ENCODE peak calls at places on chromosomes 4 and X, in five cellular contexts. One of them, this sample, is unnamed.

GRCh38 chrX:87578978-87579377 is 61.4 kb downstream of the KLHL4 start:
- DNase-seq in endodermal cell: no peak
- DNase-seq in CD8-positive, alpha-beta T cell: no peak
- DNase-seq in lower lobe of right lung: no peak
- DNase-seq in GM12865: no peak
- DNase-seq in this sample: no peak

GRCh38 chr4:34258176-34258575 is 1986.1 kb downstream of the ARAP2 start:
- DNase-seq in endodermal cell: no peak
- DNase-seq in CD8-positive, alpha-beta T cell: no peak
- DNase-seq in lower lobe of right lung: no peak
- DNase-seq in GM12865: no peak
- DNase-seq in this sample: no peak

GRCh38 chr4:100694467-100694866 is 176.6 kb upstream of the EMCN start:
- DNase-seq in endodermal cell: no peak
- DNase-seq in CD8-positive, alpha-beta T cell: no peak
- DNase-seq in lower lobe of right lung: no peak
- DNase-seq in GM12865: no peak
- DNase-seq in this sample: no peak

GRCh38 chrX:55710701-55711100 is 6.8 kb upstream of the RRAGB start:
- DNase-seq in endodermal cell: no peak
- DNase-seq in CD8-positive, alpha-beta T cell: no peak
- DNase-seq in lower lobe of right lung: no peak
- DNase-seq in GM12865: no peak
- DNase-seq in this sample: no peak

GRCh38 chr4:168274871-168275270 is 43.7 kb downstream of the DDX60 start:
- DNase-seq in endodermal cell: no peak
- DNase-seq in CD8-positive, alpha-beta T cell: no peak
- DNase-seq in lower lobe of right lung: no peak
- DNase-seq in GM12865: no peak
- DNase-seq in this sample: no peak

GRCh38 chr4:182807346-182807745 is 109.8 kb downstream of the DCTD start:
- DNase-seq in endodermal cell: no peak
- DNase-seq in CD8-positive, alpha-beta T cell: no peak
- DNase-seq in lower lobe of right lung: no peak
- DNase-seq in GM12865: no peak
- DNase-seq in this sample: no peak

GRCh38 chr4:2302387-2303119 is 40.6 kb upstream of the MXD4 start:
- DNase-seq in endodermal cell: peak; percentile 39
- DNase-seq in CD8-positive, alpha-beta T cell: no peak
- DNase-seq in lower lobe of right lung: no peak
- DNase-seq in GM12865: no peak
- DNase-seq in this sample: no peak

GRCh38 chr4:179415842-179416223 is 1973.6 kb upstream of the AGA start:
- DNase-seq in endodermal cell: no peak
- DNase-seq in CD8-positive, alpha-beta T cell: no peak
- DNase-seq in lower lobe of right lung: no peak
- DNase-seq in GM12865: no peak
- DNase-seq in this sample: no peak

GRCh38 chrX:40090050-40090804 is 7.5 kb downstream of the BCOR start:
- DNase-seq in endodermal cell: peak; percentile 86
- DNase-seq in CD8-positive, alpha-beta T cell: no peak
- DNase-seq in lower lobe of right lung: peak; percentile 54
- DNase-seq in GM12865: no peak
- DNase-seq in this sample: no peak

GRCh38 chrX:57595381-57595811 is 3.6 kb downstream of the ZXDB start:
- DNase-seq in endodermal cell: no peak
- DNase-seq in CD8-positive, alpha-beta T cell: no peak
- DNase-seq in lower lobe of right lung: no peak
- DNase-seq in GM12865: peak; percentile 16
- DNase-seq in this sample: peak; percentile 36

GRCh38 chrX:33045245-33045644 is 166.1 kb downstream of the DMD start:
- DNase-seq in endodermal cell: no peak
- DNase-seq in CD8-positive, alpha-beta T cell: no peak
- DNase-seq in lower lobe of right lung: no peak
- DNase-seq in GM12865: no peak
- DNase-seq in this sample: no peak

GRCh38 chr4:54959656-54960055 is 165.7 kb downstream of the KDR start:
- DNase-seq in endodermal cell: no peak
- DNase-seq in CD8-positive, alpha-beta T cell: no peak
- DNase-seq in lower lobe of right lung: no peak
- DNase-seq in GM12865: no peak
- DNase-seq in this sample: peak; percentile 87

GRCh38 chrX:130543603-130544002 is 141.8 kb downstream of the RBMX2 start:
- DNase-seq in endodermal cell: no peak
- DNase-seq in CD8-positive, alpha-beta T cell: no peak
- DNase-seq in lower lobe of right lung: no peak
- DNase-seq in GM12865: no peak
- DNase-seq in this sample: no peak

GRCh38 chr4:142913461-142914030 is 67.4 kb upstream of the INPP4B start:
- DNase-seq in endodermal cell: peak; percentile 72
- DNase-seq in CD8-positive, alpha-beta T cell: no peak
- DNase-seq in lower lobe of right lung: no peak
- DNase-seq in GM12865: no peak
- DNase-seq in this sample: no peak

GRCh38 chrX:105698386-105698785 is 124.0 kb upstream of the NRK start:
- DNase-seq in endodermal cell: no peak
- DNase-seq in CD8-positive, alpha-beta T cell: no peak
- DNase-seq in lower lobe of right lung: no peak
- DNase-seq in GM12865: no peak
- DNase-seq in this sample: no peak

GRCh38 chr4:970046-970745 is 3.2 kb downstream of the DGKQ start:
- DNase-seq in endodermal cell: peak; percentile 80
- DNase-seq in CD8-positive, alpha-beta T cell: peak; percentile 44
- DNase-seq in lower lobe of right lung: no peak
- DNase-seq in GM12865: no peak
- DNase-seq in this sample: no peak

GRCh38 chr4:109703664-109704351 is 563 bp upstream of the CASP6 start:
- DNase-seq in endodermal cell: no peak
- DNase-seq in CD8-positive, alpha-beta T cell: no peak
- DNase-seq in lower lobe of right lung: no peak
- DNase-seq in GM12865: no peak
- DNase-seq in this sample: no peak

GRCh38 chrX:123324628-123325027 is 140.6 kb downstream of the GRIA3 start:
- DNase-seq in endodermal cell: no peak
- DNase-seq in CD8-positive, alpha-beta T cell: no peak
- DNase-seq in lower lobe of right lung: no peak
- DNase-seq in GM12865: peak; percentile 39
- DNase-seq in this sample: no peak

GRCh38 chrX:920234-920799 is 289.7 kb downstream of the SHOX start:
- DNase-seq in endodermal cell: no peak
- DNase-seq in CD8-positive, alpha-beta T cell: no peak
- DNase-seq in lower lobe of right lung: no peak
- DNase-seq in GM12865: no peak
- DNase-seq in this sample: no peak

GRCh38 chr4:26020083-26020668 is 106.2 kb downstream of the SMIM20 start:
- DNase-seq in endodermal cell: no peak
- DNase-seq in CD8-positive, alpha-beta T cell: no peak
- DNase-seq in lower lobe of right lung: no peak
- DNase-seq in GM12865: no peak
- DNase-seq in this sample: no peak

GRCh38 chr4:548976-549375 is 27.1 kb downstream of the TMEM271 start:
- DNase-seq in endodermal cell: no peak
- DNase-seq in CD8-positive, alpha-beta T cell: no peak
- DNase-seq in lower lobe of right lung: no peak
- DNase-seq in GM12865: no peak
- DNase-seq in this sample: no peak

GRCh38 chr4:161869511-161869910 is 294.3 kb downstream of the FSTL5 start:
- DNase-seq in endodermal cell: no peak
- DNase-seq in CD8-positive, alpha-beta T cell: no peak
- DNase-seq in lower lobe of right lung: no peak
- DNase-seq in GM12865: no peak
- DNase-seq in this sample: no peak

GRCh38 chr4:76830612-76831474 is 67.1 kb downstream of the SOWAHB start:
- DNase-seq in endodermal cell: peak; percentile 71
- DNase-seq in CD8-positive, alpha-beta T cell: no peak
- DNase-seq in lower lobe of right lung: no peak
- DNase-seq in GM12865: no peak
- DNase-seq in this sample: peak; percentile 55

GRCh38 chrX:134735015-134735414 is 76.7 kb upstream of the PLAC1 start:
- DNase-seq in endodermal cell: no peak
- DNase-seq in CD8-positive, alpha-beta T cell: no peak
- DNase-seq in lower lobe of right lung: no peak
- DNase-seq in GM12865: no peak
- DNase-seq in this sample: no peak

GRCh38 chrX:101108293-101108692 is 10.3 kb downstream of the CENPI start:
- DNase-seq in endodermal cell: no peak
- DNase-seq in CD8-positive, alpha-beta T cell: no peak
- DNase-seq in lower lobe of right lung: no peak
- DNase-seq in GM12865: no peak
- DNase-seq in this sample: peak; percentile 14

DNA sequence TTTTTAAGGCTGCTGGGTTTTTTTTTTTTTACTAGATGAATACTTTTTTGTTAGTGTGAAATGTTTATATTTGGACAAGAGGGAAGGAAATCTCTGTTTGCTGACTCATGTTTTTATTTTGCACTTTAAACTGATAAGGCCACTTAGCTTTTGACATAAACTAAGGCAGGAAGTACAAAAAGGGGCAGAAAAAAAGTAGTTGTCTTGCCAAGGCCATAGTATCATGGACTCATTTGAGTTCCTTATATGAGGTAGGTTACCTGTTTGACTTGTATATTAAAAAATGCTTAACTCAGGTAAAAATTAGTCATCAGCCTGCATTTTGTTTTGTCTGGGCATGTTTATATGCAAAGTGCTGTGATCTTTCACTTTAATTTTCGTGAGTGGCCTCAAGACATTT is 26.0 kb downstream of the SMAD1 start:
- DNase-seq in endodermal cell: no peak
- DNase-seq in CD8-positive, alpha-beta T cell: no peak
- DNase-seq in lower lobe of right lung: no peak
- DNase-seq in GM12865: no peak
- DNase-seq in this sample: no peak
- H3K4me3 ChIP-seq in endodermal cell: no peak overlapping the region
- H3K4me3 ChIP-seq in CD8-positive, alpha-beta T cell: no peak overlapping the region
- H3K4me3 ChIP-seq in lower lobe of right lung: no peak overlapping the region
- H3K4me3 ChIP-seq in GM12865: peak overlapping the region; percentile 15
- H3K4me3 ChIP-seq in this sample: no peak overlapping the region

GRCh38 chr4:20017035-20017434 is 234.7 kb upstream of the SLIT2 start:
- DNase-seq in endodermal cell: no peak
- DNase-seq in CD8-positive, alpha-beta T cell: no peak
- DNase-seq in lower lobe of right lung: no peak
- DNase-seq in GM12865: no peak
- DNase-seq in this sample: peak; percentile 90
- H3K4me3 ChIP-seq in endodermal cell: no peak overlapping the region
- H3K4me3 ChIP-seq in CD8-positive, alpha-beta T cell: no peak overlapping the region
- H3K4me3 ChIP-seq in lower lobe of right lung: no peak overlapping the region
- H3K4me3 ChIP-seq in GM12865: no peak overlapping the region
- H3K4me3 ChIP-seq in this sample: no peak overlapping the region

DNA sequence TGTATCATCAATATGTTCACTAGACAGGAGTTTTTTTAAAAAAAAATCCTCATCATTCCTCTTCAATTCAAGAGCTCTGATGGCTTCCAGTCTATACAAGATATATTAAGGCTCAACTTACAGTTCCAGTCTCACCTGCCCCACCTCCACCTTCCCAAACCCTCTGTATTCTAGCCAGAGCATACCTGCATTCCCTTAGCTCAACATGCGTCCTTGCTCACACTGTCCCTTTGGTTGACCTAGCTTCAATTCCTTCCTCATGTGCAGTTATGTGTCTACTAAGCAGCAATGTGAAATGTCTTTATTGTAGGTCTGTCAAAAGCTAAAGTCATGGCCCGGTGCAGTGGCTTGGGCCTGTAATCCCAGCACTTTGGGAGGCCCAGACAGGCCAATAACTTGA is 10.8 kb downstream of the DHX15 start:
- DNase-seq in endodermal cell: no peak
- DNase-seq in CD8-positive, alpha-beta T cell: no peak
- DNase-seq in lower lobe of right lung: no peak
- DNase-seq in GM12865: no peak
- DNase-seq in this sample: no peak
- H3K4me3 ChIP-seq in endodermal cell: no peak overlapping the region
- H3K4me3 ChIP-seq in CD8-positive, alpha-beta T cell: no peak overlapping the region
- H3K4me3 ChIP-seq in lower lobe of right lung: no peak overlapping the region
- H3K4me3 ChIP-seq in GM12865: no peak overlapping the region
- H3K4me3 ChIP-seq in this sample: no peak overlapping the region

DNA sequence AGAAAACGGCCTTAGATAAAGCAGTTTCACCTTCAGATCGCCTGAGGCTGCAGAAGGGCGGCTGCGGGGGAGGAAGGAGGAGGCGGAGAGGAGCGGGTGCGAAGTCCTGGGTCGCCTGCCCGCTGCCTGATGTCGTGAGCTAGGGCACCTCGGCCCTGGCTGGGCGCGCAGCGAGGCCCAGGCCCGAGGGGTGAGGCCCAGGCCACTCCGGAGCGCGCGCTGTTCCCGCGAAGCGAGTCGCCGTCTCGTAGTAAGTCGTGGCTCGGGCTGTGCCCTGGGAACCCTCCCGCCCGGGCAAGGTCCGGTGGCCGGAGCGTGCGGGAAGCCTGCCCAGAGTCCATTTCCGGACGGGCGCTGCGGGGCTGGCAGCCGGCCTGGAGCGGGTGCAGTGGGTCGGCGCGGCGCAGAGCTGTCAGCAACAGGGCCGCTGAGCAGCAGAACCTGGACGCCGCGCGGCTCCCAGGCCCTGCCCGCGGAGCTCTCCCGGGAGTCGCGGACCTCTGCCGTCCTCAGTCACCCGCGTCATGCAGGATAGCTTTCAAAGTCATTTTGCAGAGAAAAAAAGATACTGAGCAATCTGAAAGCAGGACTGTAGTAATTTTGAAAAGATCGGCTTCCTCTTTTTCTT is 18.7 kb downstream of the TRIM2 start:
- DNase-seq in endodermal cell: peak; percentile 84
- DNase-seq in CD8-positive, alpha-beta T cell: peak; percentile 20
- DNase-seq in lower lobe of right lung: peak; percentile 68
- DNase-seq in GM12865: peak; percentile 41
- DNase-seq in this sample: no peak
- H3K4me3 ChIP-seq in endodermal cell: peak overlapping the region; percentile 80
- H3K4me3 ChIP-seq in CD8-positive, alpha-beta T cell: peak overlapping the region; percentile 68
- H3K4me3 ChIP-seq in lower lobe of right lung: peak overlapping the region; percentile 71
- H3K4me3 ChIP-seq in GM12865: peak overlapping the region; percentile 35
- H3K4me3 ChIP-seq in this sample: peak overlapping the region; percentile 71

GRCh38 chr4:7195546-7196282 is 3.4 kb downstream of the SORCS2 start:
- DNase-seq in endodermal cell: peak; percentile 36
- DNase-seq in CD8-positive, alpha-beta T cell: no peak
- DNase-seq in lower lobe of right lung: no peak
- DNase-seq in GM12865: no peak
- DNase-seq in this sample: peak; percentile 42
- H3K4me3 ChIP-seq in endodermal cell: no peak overlapping the region
- H3K4me3 ChIP-seq in CD8-positive, alpha-beta T cell: no peak overlapping the region
- H3K4me3 ChIP-seq in lower lobe of right lung: no peak overlapping the region
- H3K4me3 ChIP-seq in GM12865: no peak overlapping the region
- H3K4me3 ChIP-seq in this sample: no peak overlapping the region

This sample was measured in AG04449.